ENCODE peak calls at places on chromosomes 3 and 15, in ten cellular contexts. O is anterior cingulate cortex; X is CD4-positive, CD25-positive, alpha-beta regulatory T cell; E is kidney glomerular epithelial cell; Q is neural crest cell; P is RCC 7860; K is HFFc6; N is Panc1; R is islet precursor cell; W is naive thymus-derived CD8-positive, alpha-beta T cell. I is an unnamed sample.

GRCh38 chr3:28860307-28860706 is 420.6 kb upstream of the RBMS3 start:
- DNase-seq in O (no peak), X (no peak), E (no peak), Q (no peak), P (no peak), K (no peak), N (no peak), R (no peak), W (no peak), I (no peak)

GRCh38 chr15:91981802-91982201 is 128.3 kb downstream of the SLCO3A1 start:
- DNase-seq in O (no peak), X (no peak), E (no peak), Q (no peak), P (no peak), K (no peak), N (no peak), R (no peak), W (no peak), I (no peak)

GRCh38 chr15:85742186-85742751 is 52.5 kb downstream of the KLHL25 start:
- DNase-seq in O (no peak), X (no peak), E (no peak), Q (no peak), P (no peak), K (no peak), N (no peak), R (no peak), W (no peak), I (peak; percentile 42)

GRCh38 chr3:88219138-88219792 is 69.5 kb downstream of the C3orf38 start:
- DNase-seq in O (peak; percentile 4), X (no peak), E (peak; percentile 54), Q (peak; percentile 62), P (no peak), K (peak; percentile 10), N (no peak), R (peak; percentile 83), W (no peak), I (no peak)

GRCh38 chr3:100720423-100720822 is 11.1 kb downstream of the TFG start:
- DNase-seq in O (no peak), X (no peak), E (no peak), Q (no peak), P (no peak), K (no peak), N (no peak), R (no peak), W (no peak), I (no peak)

GRCh38 chr15:65856821-65857455 is 12.4 kb upstream of the RAB11A start:
- DNase-seq in O (no peak), X (peak; percentile 71), E (no peak), Q (peak; percentile 49), P (peak; percentile 34), K (peak; percentile 41), N (no peak), R (peak; percentile 58), W (peak; percentile 79), I (peak; percentile 77)

GRCh38 chr3:4904801-4905695 is 74.2 kb upstream of the BHLHE40 start:
- DNase-seq in O (no peak), X (no peak), E (no peak), Q (no peak), P (no peak), K (no peak), N (no peak), R (no peak), W (no peak), I (no peak)

GRCh38 chr3:187281191-187281714 is 10.3 kb downstream of the MASP1 start:
- DNase-seq in O (no peak), X (no peak), E (no peak), Q (no peak), P (no peak), K (peak; percentile 95), N (no peak), R (no peak), W (no peak), I (no peak)

GRCh38 chr3:58529516-58530353 is 7.3 kb downstream of the ACOX2 start:
- DNase-seq in O (no peak), X (no peak), E (no peak), Q (peak; percentile 36), P (no peak), K (no peak), N (no peak), R (peak; percentile 90), W (no peak), I (no peak)